ENCODE peak calls at places on chromosomes 7 and 10, in six cellular contexts. A, M, D, U, V and R are unnamed samples.

GRCh38 chr10:31147220-31147608 is 115.5 kb upstream of the ZNF438 start:
- DNase-seq in U (peak; percentile 26), V (peak; percentile 42), M (no peak), A (peak; percentile 75), D (no peak), R (no peak)

GRCh38 chr7:3302681-3303320 is 1.7 kb downstream of the SDK1 start:
- DNase-seq in U (no peak), D (no peak), M (no peak), A (no peak), V (no peak), R (no peak)

GRCh38 chr10:93352638-93353383 is 129.3 kb downstream of the MYOF start:
- DNase-seq in V (no peak), U (no peak), M (no peak), A (peak; percentile 11), D (no peak), R (no peak)

GRCh38 chr10:130022501-130023299 is 58.6 kb upstream of the EBF3 start:
- DNase-seq in U (no peak), A (peak; percentile 88), M (no peak), V (peak; percentile 11), D (no peak), R (no peak)

GRCh38 chr7:107149863-107150262 is 18.9 kb upstream of the HBP1 start:
- DNase-seq in M (no peak), U (no peak), V (no peak), A (no peak), D (no peak), R (no peak)

GRCh38 chr7:141844256-141844655 is 3.0 kb upstream of the PRSS37 start:
- DNase-seq in D (no peak), U (no peak), M (no peak), A (no peak), V (no peak), R (no peak)

GRCh38 chr7:80467069-80467468 is 44.8 kb downstream of the GNAT3 start:
- DNase-seq in U (no peak), V (no peak), A (peak; percentile 12), D (no peak), M (no peak), R (no peak)

GRCh38 chr7:25860206-25860881 is 291.7 kb upstream of the NFE2L3 start:
- DNase-seq in U (no peak), D (no peak), A (no peak), M (peak; percentile 55), V (no peak), R (no peak)

GRCh38 chr7:5657901-5658300 is 123.6 kb downstream of the RNF216 start:
- DNase-seq in U (no peak), A (peak; percentile 50), M (no peak), D (no peak), V (no peak), R (no peak)

GRCh38 chr7:95608344-95609173 is 12.2 kb upstream of the PDK4 start:
- DNase-seq in D (peak; percentile 93), V (peak; percentile 82), U (peak; percentile 60), M (no peak), A (peak; percentile 77), R (peak; percentile 62)

GRCh38 chr7:36175872-36176271 is 22.8 kb downstream of the EEPD1 start:
- DNase-seq in A (no peak), M (no peak), U (no peak), V (no peak), D (peak; percentile 40), R (no peak)

GRCh38 chr7:4129481-4130122 is 552.5 kb upstream of the FOXK1 start:
- DNase-seq in U (no peak), M (no peak), A (no peak), D (no peak), V (no peak), R (no peak)

GRCh38 chr10:12606461-12606860 is 257.1 kb downstream of the CAMK1D start:
- DNase-seq in U (no peak), V (no peak), M (no peak), D (no peak), A (no peak), R (no peak)

GRCh38 chr10:44016589-44017482 is 368.1 kb downstream of the CXCL12 start:
- DNase-seq in D (no peak), U (no peak), A (no peak), M (no peak), V (no peak), R (no peak)

GRCh38 chr10:17452060-17452894 is 2.1 kb downstream of the ST8SIA6 start:
- DNase-seq in U (no peak), V (no peak), M (peak; percentile 10), D (no peak), A (no peak), R (no peak)

GRCh38 chr7:54874804-54875203 is 115.8 kb upstream of the SEC61G start:
- DNase-seq in U (no peak), D (no peak), V (no peak), M (no peak), A (no peak), R (no peak)

GRCh38 chr10:99708428-99709010 is 23.4 kb downstream of the COX15 start:
- DNase-seq in M (no peak), V (no peak), U (no peak), A (peak; percentile 22), D (no peak), R (no peak)

GRCh38 chr10:60646966-60647796 is 131.1 kb upstream of the CDK1 start:
- DNase-seq in M (no peak), D (no peak), U (peak; percentile 48), A (peak; percentile 33), V (peak; percentile 38), R (no peak)

GRCh38 chr10:129193148-129193547 is 273.9 kb upstream of the MGMT start:
- DNase-seq in A (no peak), D (peak; percentile 47), M (no peak), V (no peak), U (no peak), R (no peak)

GRCh38 chr7:149686001-149686400 is 87.4 kb downstream of the ZNF467 start:
- DNase-seq in U (no peak), V (no peak), M (no peak), A (peak; percentile 68), D (no peak), R (no peak)
- TF ChIP-seq CTCF in U (no peak), V (no peak), M (no peak), A (no peak), D (no peak), R (no peak)

GRCh38 chr10:48711830-48712229 is 27.2 kb downstream of the WDFY4 start:
- DNase-seq in A (no peak), D (no peak), U (no peak), V (no peak), M (no peak), R (no peak)
- H3K4me3 ChIP-seq in A (no peak overlapping the region), D (no peak overlapping the region), U (no peak overlapping the region), V (no peak overlapping the region), M (no peak overlapping the region), R (no peak overlapping the region)

DNA sequence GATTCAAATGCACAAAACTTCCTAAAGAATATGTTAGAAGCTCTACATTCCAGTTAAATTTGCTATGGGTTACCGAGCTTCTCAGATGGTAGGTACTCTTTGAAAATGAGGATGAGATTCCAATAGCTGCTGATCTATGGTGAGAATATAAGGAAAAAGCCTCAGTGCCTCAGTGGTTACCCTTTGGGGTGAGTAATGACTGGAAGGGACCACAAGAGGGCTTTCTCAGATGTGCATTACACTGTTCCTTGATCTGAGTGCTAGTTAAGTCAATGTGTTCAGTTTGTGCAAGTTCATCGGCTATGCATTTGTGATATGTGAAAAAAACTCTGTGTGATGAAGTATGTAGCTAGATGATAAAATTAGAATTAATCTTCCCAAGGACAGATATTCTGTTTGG is 3.5 kb downstream of the NRCAM start:
- DNase-seq in D (no peak), M (no peak), U (peak; percentile 21), V (no peak), A (no peak), R (peak; percentile 10)
- TF ChIP-seq CTCF in D (peak; percentile 13), M (peak; percentile 63), U (peak; percentile 62), V (peak; percentile 68), A (peak; percentile 55), R (peak; percentile 55)

GRCh38 chr10:15791816-15792524 is 68.3 kb downstream of the MINDY3 start:
- DNase-seq in M (no peak), V (no peak), D (no peak), A (no peak), U (no peak), R (no peak)

GRCh38 chr10:15794569-15794968 is 65.7 kb downstream of the MINDY3 start:
- DNase-seq in M (no peak), D (no peak), A (no peak), U (no peak), V (no peak), R (no peak)

GRCh38 chr10:15793664-15794063 is 66.6 kb downstream of the MINDY3 start:
- DNase-seq in D (no peak), U (no peak), V (no peak), M (no peak), A (no peak), R (no peak)

GRCh38 chr10:15795000-15795792 is 65.1 kb downstream of the MINDY3 start:
- DNase-seq in M (no peak), V (no peak), A (no peak), D (no peak), U (no peak), R (no peak)

DNA sequence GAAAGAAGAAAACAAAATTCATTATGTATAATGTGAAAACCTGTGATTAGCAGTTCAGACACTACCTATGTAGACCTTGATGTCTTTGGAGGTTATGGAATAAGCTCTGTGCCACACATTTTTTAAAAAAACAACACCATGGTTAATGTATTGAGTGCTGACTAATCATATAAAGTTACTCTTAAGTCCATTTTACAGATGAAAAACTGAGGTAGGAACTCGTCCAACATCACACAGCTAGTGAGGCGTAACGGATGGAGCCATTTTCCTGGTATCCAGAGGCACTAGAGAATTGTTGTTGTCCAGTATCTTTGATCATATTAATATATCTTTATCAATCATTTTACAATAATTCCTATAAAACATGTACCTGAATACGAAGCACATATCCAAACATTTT is 67.5 kb downstream of the MINDY3 start:
- DNase-seq in V (no peak), A (no peak), D (no peak), M (no peak), U (no peak), R (no peak)
- H3K4me3 ChIP-seq in V (no peak overlapping the region), A (no peak overlapping the region), D (no peak overlapping the region), M (no peak overlapping the region), U (no peak overlapping the region), R (no peak overlapping the region)